ENCODE peak calls at places on chromosomes 16 and 17, in four cellular contexts. J, W, A and L are unnamed samples.

GRCh38 chr17:9115446-9116265 is 94.3 kb downstream of the NTN1 start:
- DNase-seq in J (no peak), W (no peak), A (no peak), L (no peak)

GRCh38 chr16:23611936-23612335 is 15.8 kb upstream of the NDUFAB1 start:
- DNase-seq in J (no peak), W (peak), A (no peak), L (no peak)

GRCh38 chr16:1020591-1020990 is 39.0 kb downstream of the SOX8 start:
- DNase-seq in J (no peak), W (no peak), A (no peak), L (no peak)

GRCh38 chr17:6066183-6066948 is 3.8 kb upstream of the WSCD1 start:
- DNase-seq in J (no peak), W (no peak), A (no peak), L (no peak)

GRCh38 chr16:51114369-51114768 is 36.7 kb downstream of the SALL1 start:
- DNase-seq in J (no peak), W (no peak), A (no peak), L (no peak)

GRCh38 chr17:57213180-57213825 is 43.0 kb upstream of the MSI2 start:
- DNase-seq in J (no peak), W (no peak), A (no peak), L (no peak)

GRCh38 chr17:72445055-72445991 is 324.5 kb downstream of the SOX9 start:
- DNase-seq in J (no peak), W (no peak), A (no peak), L (no peak)

GRCh38 chr17:48441231-48441711 is 11.3 kb upstream of the SKAP1 start:
- DNase-seq in J (no peak), W (no peak), A (no peak), L (no peak)

GRCh38 chr16:53417011-53417410 is 17.3 kb upstream of the RBL2 start:
- DNase-seq in J (no peak), W (no peak), A (no peak), L (no peak)

GRCh38 chr17:65057520-65058075 is 1.1 kb upstream of the GNA13 start:
- DNase-seq in J (no peak), W (peak), A (no peak), L (no peak)

DNA sequence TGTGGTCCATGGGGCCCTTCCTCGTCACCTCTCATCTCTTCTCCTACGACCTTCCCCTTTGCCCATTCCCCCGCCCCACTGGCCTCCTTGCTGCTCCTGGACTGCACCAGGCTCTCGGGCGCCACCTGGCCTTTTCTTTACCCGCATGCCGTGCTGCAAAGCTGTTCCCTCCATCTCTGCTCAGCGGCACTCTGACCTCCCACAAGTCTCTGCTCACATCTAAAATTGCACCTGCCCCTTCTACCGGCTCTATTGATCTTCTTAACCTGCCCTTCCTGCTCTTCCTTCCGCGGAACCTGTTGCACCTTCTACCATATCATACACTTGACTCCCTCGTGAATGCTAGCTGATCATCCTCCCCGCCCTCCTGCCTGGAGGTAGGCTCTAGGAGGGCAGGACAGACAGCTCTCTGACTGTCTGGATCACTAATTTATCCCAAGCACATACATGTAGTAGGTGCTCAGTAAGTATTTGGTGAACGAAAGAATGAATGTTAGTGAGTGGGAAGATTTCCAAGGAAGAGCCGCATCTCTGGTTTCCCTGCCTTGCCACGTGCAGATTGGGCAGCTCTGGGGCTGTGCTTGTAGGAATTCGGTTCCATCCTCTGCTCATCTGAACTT is 17.3 kb downstream of the DNAH17 start:
- DNase-seq in J (no peak), W (no peak), A (no peak), L (no peak)
- TF ChIP-seq CTCF in J (no peak), W (peak), A (no peak), L (no peak)

DNA sequence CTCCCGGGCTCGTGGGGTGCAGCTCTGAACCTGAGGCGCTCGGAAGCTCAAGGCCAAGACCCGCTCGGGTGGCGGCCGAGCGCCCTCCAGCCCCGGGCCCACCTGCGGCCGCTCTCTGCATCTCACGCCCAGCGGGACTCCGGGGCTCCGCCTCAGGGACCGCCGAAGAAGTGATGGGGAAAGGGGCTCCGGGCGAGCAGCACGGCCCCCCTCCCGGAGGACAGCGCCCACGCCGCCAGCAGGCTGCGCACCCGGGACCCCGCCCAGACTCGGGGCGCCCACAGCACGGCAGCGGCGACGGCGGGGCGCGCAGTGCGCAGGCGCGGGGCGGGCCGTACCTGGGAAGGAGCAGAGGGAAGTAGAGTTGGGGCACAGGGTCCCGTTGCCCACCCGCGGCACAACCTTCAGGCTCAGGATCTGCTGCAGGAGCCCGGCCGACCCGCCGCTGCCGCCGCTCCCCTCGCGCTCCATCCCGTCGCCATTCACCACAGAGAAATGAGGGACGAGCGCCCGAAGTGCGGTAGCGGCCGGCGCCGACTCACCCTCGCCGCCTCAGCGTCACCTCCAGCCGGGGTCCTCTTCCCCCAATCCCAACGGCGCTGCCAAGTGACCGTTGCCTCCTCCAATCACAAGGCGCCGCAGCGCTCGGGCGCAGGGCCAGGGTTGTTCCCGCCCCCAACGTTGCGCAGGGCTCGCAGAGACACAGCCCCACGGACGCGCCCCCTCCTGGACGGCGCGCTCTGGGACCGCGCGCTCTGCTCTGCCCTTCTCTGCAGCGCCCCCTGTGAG is at the start of gene TMEM170A:
- DNase-seq in J (peak), W (peak), A (peak), L (peak)
- TF ChIP-seq CTCF in J (peak), W (peak), A (peak), L (peak)

GRCh38 chr17:68289473-68289872 is 1.5 kb downstream of the SLC16A6 start:
- DNase-seq in J (no peak), W (no peak), A (no peak), L (no peak)

GRCh38 chr17:68290268-68290954 is 516 bp downstream of the SLC16A6 start:
- DNase-seq in J (peak), W (no peak), A (peak), L (no peak)

GRCh38 chr17:68290955-68291835 is at the start of the genes ARSG and SLC16A6:
- DNase-seq in J (peak), W (no peak), A (peak), L (peak)

GRCh38 chr17:68288804-68289203 is 2.1 kb downstream of the SLC16A6 start:
- DNase-seq in J (no peak), W (no peak), A (no peak), L (no peak)

GRCh38 chr17:68289936-68290267 is 1.0 kb downstream of the SLC16A6 start:
- DNase-seq in J (no peak), W (no peak), A (no peak), L (no peak)
- TF ChIP-seq CTCF in J (no peak), W (no peak), A (no peak), L (no peak)

GRCh38 chr17:74453665-74454196 is 12.7 kb upstream of the CD300A start:
- DNase-seq in J (peak), W (no peak), A (peak), L (no peak)
- TF ChIP-seq CTCF in J (no peak), W (no peak), A (peak), L (no peak)

GRCh38 chr16:84354306-84354705 is 14.0 kb upstream of the ATP2C2 start:
- DNase-seq in J (no peak), W (no peak), A (no peak), L (no peak)
- TF ChIP-seq CTCF in J (no peak), W (no peak), A (no peak), L (no peak)

DNA sequence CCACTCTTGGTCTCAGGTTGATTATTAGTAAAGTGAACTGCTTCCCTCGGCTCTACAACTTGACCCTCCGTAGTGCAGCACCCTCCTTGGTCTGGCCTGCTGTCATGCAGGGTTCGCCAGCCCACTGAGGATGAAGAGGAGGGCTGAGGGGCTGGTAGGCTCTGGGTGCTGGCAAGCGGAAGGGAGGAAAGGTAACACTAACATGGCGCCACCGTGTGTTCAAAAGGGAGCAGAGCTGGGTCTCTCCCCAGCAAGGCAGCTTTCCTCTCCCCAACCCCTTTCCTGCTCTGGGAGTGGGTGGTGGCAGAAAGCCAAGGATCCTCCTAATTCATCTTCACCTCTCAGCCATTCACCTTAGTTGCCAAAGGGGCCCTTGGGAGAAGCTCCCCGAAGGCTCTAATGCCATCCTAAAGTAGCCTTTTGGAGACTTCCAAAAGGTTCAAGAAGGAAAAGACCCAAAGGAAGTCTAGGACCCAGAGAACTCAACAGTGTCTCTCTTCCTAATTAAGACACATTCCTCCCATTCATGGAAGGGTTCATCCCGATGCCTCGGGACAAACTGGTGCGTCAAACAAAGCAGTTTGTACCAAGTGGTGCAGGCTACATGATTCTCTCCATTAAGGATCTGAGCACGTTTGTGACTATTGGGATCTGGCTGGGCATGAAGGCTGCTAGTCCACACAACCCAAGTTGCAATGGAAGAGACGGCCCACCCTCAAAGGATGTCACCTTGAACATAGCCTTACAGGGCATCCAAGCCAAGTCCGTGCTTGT is 90.8 kb upstream of the TOB1 start:
- DNase-seq in J (peak), W (no peak), A (peak), L (peak)
- TF ChIP-seq CTCF in J (peak), W (peak), A (peak), L (peak)

GRCh38 chr16:28992496-28992895 is 7.6 kb downstream of the LAT start:
- DNase-seq in J (no peak), W (no peak), A (no peak), L (no peak)
- TF ChIP-seq CTCF in J (no peak), W (no peak), A (no peak), L (no peak)

DNA sequence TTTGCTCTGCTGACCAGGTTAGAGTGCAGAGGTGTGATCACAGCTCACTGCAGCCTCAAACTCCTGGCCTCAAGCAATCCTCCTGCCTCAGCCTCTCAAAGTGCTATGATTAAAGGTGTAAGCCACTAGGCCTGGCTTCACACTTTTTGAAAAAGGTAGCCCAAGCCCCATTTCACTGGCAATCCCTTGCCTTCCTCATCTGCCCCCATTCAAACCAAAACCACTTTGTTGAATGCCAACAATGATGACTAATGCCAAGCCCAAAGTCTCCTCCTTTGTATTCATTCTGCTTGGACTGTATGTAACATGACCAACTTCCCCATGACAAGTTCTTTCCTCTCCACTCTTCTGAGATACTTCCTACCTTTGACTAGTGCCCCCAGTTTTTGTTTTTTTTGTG is 33.1 kb downstream of the N4BP1 start:
- DNase-seq in J (no peak), W (no peak), A (no peak), L (no peak)
- TF ChIP-seq CTCF in J (no peak), W (no peak), A (no peak), L (no peak)